ENCODE peak calls at places on chromosomes 7 and 10, in six cellular contexts. B is CD4-positive, CD25-positive, alpha-beta regulatory T cell; A is epithelial cell of esophagus; J is brain microvascular endothelial cell; E is ovary; N is hepatocyte. S is an unnamed sample.

GRCh38 chr10:28135258-28135657 is 136.4 kb upstream of the ODAD2 start:
- DNase-seq in B (no peak), A (peak), J (no peak), E (no peak), N (no peak), S (no peak)

GRCh38 chr10:17084989-17085725 is 44.5 kb downstream of the CUBN start:
- DNase-seq in B (no peak), A (no peak), J (no peak), E (no peak), N (no peak), S (no peak)

GRCh38 chr10:83995932-83996331 is 143.4 kb upstream of the GHITM start:
- DNase-seq in B (no peak), A (no peak), J (no peak), E (no peak), N (no peak), S (no peak)

GRCh38 chr7:32957326-32958045 is at the start of gene FKBP9:
- DNase-seq in B (no peak), A (peak), J (peak), E (peak), N (peak), S (no peak)

GRCh38 chr10:392705-393037 is 257.4 kb downstream of the ZMYND11 start:
- DNase-seq in B (no peak), A (no peak), J (no peak), E (no peak), N (no peak), S (no peak)

GRCh38 chr10:132497083-132497680 is 40.4 kb upstream of the INPP5A start:
- DNase-seq in B (no peak), A (no peak), J (no peak), E (no peak), N (no peak), S (no peak)

GRCh38 chr10:98659951-98660350 is 213.2 kb upstream of the HPS1 start:
- DNase-seq in B (no peak), A (no peak), J (no peak), E (no peak), N (no peak), S (no peak)

GRCh38 chr10:3487228-3487627 is 297.8 kb downstream of the KLF6 start:
- DNase-seq in B (no peak), A (no peak), J (no peak), E (no peak), N (no peak), S (no peak)

DNA sequence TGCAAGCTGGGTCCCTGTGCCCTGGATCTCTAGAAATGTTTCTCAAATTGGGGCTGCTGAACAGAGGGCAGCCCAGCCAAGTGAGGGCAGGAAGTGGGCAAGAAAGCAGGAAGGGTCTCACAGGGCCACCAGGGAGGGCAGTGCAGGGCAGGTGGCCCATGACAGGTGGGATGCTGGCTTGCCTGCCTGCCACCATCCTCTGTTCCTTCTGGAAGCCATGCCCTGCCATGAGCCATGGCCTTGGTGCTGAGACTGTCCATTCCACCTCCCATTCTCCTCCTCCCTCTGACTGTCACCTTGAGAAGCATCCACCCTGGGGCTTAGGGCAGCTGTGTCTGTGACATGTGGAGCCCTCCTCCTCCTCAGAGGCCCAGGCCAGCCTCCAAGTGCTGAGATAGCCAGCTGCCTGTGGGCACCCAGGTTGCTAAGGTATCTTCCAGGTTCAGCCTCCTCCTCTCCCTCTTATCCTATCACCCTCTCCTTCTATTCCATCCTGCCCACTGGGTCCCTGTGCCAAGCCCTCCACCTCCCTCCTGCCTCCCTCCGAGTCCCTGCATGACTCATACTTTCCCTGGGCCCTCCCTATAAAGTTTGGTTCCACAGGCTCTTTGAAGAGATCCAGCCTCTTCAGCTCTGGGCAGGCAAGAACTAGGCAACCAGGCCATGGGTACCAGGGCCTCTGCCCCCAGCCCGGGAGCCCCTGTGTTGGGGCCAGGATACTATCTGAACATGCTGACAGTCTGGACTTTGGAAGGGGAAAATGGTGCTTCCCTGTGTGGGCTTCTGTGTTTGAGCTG is 1.3 kb downstream of the VSIR start:
- DNase-seq in B (peak), A (peak), J (peak), E (peak), N (peak), S (no peak)
- H3K4me3 ChIP-seq in B (peak), A (no peak), J (no peak), E (peak), N (no peak), S (no peak)

DNA sequence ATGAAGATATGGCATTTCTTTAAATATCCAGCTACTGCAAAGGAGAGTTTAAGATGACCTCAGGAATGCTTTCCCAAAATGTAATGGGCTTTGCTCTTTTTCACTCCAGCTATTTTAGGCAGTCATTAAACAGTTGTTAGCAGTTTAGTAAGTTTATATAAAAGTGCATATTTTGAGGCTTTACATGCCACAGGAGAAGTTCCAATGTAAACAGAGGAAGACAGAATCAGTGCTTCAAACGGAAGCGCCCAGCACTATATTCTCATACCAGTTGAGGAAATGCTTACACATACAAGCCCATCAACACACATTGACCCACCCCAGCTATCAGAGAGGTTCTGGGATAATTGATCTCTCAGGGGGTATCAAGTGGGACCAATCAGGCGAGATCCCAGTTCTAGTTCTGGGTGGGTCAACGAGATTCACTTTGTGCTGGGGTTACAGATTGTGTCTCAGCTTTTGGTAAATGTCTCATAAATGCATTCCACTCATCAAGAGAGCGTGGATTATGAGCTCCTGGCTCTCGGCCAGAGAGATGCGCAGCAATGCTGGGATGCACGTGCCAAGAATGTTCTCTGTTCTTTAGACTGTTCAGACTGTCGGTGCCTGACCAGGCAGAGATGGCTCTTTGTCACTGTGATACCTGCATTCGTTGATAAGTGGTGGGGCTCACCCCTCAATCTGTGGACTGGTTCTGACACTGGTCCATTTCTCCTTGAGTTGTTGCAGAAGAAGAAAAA is 55.0 kb downstream of the CACNB2 start:
- DNase-seq in B (no peak), A (no peak), J (no peak), E (peak), N (peak), S (no peak)
- H3K4me3 ChIP-seq in B (no peak), A (no peak), J (no peak), E (no peak), N (no peak), S (no peak)

GRCh38 chr7:131554880-131555516 is 1.4 kb downstream of the PODXL start:
- DNase-seq in B (no peak), A (no peak), J (no peak), E (no peak), N (no peak), S (no peak)
- H3K4me3 ChIP-seq in B (no peak), A (no peak), J (peak), E (peak), N (peak), S (no peak)

GRCh38 chr7:44107116-44107960 is 3.2 kb downstream of the AEBP1 start:
- DNase-seq in B (no peak), A (no peak), J (no peak), E (no peak), N (no peak), S (no peak)
- H3K4me3 ChIP-seq in B (no peak), A (no peak), J (no peak), E (no peak), N (no peak), S (no peak)

DNA sequence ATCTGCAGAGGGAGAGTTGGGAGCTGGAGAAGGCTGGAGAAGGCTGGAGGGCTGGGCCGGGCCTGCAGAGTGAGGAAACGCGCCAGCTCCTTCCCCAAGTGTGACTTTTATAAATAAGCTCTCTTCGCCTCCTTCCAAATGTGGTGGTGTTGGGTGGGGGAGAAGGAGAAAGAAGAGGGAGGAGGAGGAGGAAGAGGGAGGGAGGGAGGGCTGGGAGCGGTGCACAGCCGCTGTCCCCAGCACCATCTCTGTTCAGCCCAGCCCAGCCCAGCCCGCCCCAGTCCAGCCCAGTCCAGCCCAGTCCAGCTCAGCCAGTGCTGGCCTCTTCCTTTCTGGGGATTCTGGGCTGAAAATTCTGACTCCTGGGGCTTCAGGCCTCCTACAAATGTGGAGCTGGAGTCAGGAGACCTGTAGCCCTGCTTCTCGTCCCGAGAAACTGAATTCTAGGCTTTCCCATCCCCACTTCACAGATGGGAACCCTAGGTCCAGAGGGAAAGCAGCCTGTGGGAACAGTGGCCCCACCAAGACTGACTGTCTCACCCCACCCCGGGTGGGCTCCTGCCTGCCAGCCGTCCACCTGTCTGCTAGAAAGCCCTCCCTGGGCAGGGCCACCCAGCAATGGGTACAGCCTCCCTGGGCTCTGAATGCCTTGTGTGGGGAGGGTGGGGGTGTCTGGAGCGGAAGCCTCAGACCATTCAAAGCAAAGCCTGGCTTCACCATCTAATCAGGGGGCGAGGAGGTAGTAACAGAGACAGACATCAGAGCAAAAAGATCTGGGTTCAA is 2.3 kb downstream of the STX1A start:
- DNase-seq in B (no peak), A (no peak), J (peak), E (no peak), N (peak), S (no peak)
- H3K4me3 ChIP-seq in B (peak), A (no peak), J (peak), E (no peak), N (no peak), S (no peak)

DNA sequence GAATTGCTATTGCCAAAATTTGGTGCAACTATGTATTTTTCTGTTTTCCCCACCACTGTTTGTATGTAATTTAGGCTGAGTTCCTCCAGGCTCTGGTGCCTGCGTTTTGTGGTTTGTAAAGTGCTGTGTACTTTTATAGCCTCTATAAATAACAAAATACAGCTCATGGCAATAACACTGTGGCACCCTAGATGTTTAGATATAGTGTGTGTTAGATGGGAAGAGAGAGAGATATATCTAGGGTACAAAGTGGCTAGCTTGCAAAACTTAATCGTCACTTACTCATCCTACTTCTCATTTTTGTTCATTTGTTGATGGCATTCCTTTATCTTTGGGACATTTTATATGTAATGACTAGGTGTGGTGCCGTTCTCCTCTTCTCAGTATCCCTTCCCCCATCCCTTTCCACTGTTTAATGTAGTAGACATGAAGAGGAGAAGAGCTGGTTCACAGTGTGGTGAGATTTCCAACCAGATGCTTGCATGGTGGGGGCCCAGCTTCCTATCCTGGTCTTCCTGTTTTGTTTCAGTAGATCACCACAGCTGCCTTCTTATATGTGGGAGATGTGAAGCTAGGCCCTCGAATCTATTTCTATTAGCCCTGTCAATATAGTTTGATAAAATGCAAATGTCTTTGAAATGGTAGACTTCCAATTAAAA is 115.0 kb downstream of the SND1 start:
- DNase-seq in B (no peak), A (no peak), J (no peak), E (no peak), N (no peak), S (no peak)
- H3K4me3 ChIP-seq in B (no peak), A (no peak), J (no peak), E (no peak), N (no peak), S (no peak)

DNA sequence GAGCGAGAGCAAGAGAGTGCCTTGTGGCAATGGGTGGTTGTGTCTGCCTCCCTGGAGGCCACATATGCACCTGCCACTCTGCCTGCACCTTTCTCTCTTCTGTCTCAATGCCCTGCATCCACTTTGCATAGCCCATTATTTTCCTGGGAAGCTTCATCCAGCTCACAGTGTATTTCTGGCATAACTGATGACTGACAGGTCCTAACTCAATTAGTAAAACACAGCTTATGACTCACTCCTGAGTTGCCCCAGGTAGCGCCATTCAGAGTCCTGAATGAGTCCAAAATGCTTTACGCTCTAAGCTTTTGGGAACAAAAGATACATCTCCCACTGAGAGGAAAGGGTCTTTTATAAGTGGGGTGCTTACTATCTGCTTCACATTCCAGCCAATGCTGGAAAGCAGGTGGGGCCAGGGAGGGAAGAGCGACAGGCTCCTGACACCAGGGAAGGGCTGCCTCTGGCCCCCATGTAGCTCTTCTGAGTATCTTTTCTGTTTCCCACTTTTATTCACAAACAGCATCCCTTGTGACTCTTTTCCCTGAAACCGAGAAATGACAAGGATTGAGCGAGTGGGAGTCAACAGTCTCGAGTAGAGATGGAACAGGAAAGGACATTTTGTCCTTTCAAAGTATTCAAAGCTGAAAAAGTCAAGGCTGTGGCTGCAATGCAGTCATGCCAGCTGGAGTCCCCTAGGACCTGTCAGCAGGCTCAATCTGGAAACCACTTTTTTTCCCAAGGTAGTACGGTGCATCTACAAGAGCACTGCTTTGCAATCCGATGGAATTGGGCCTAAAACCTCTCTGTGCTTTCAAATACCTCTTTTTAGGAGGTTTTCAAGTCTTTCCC is 479.3 kb upstream of the PODXL start:
- DNase-seq in B (no peak), A (peak), J (no peak), E (no peak), N (no peak), S (no peak)
- H3K4me3 ChIP-seq in B (no peak), A (no peak), J (no peak), E (no peak), N (no peak), S (no peak)

GRCh38 chr10:64733980-64734379 is 1212.8 kb downstream of the REEP3 start:
- DNase-seq in B (no peak), A (peak), J (peak), E (no peak), N (peak), S (peak)

GRCh38 chr10:64731016-64731415 is 1209.8 kb downstream of the REEP3 start:
- DNase-seq in B (no peak), A (peak), J (no peak), E (no peak), N (no peak), S (no peak)

GRCh38 chr10:64726466-64726865 is 1205.3 kb downstream of the REEP3 start:
- DNase-seq in B (no peak), A (peak), J (no peak), E (no peak), N (no peak), S (no peak)

GRCh38 chr10:64732372-64732715 is 1211.1 kb downstream of the REEP3 start:
- DNase-seq in B (no peak), A (no peak), J (no peak), E (no peak), N (no peak), S (no peak)
- H3K4me3 ChIP-seq in B (no peak), A (no peak), J (no peak), E (no peak), N (no peak), S (no peak)

S was measured in Jurkat, Clone E6-1.